ENCODE peak calls at places on chromosome 20, in six cellular contexts. E is EL; U is activated gamma-delta T cell treated with anti-CD3 and anti-CD28 coated beads, Interleukin-2, amount 50 U/mL, for 16 hours; G is fibroblast of the conjunctiva; B is AG08396; K is skeletal muscle cell. A is an unnamed sample.

GRCh38 chr20:48691523-48691922 is 136.3 kb downstream of the PREX1 start:
- DNase-seq in U (no peak), E (no peak), K (no peak), G (no peak), B (no peak), A (no peak)

GRCh38 chr20:40683221-40683893 is 5.7 kb downstream of the MAFB start:
- DNase-seq in E (no peak), U (no peak), K (no peak), G (no peak), B (no peak), A (no peak)

GRCh38 chr20:59810376-59811187 is 122.9 kb downstream of the SYCP2 start:
- DNase-seq in G (no peak), K (no peak), B (no peak), E (no peak), U (no peak), A (no peak)

GRCh38 chr20:63976980-63977391 is 2.5 kb downstream of the SAMD10 start:
- DNase-seq in K (no peak), G (no peak), B (no peak), E (no peak), U (no peak), A (no peak)

GRCh38 chr20:59121714-59122376 is 41.8 kb upstream of the ZNF831 start:
- DNase-seq in E (no peak), K (no peak), G (no peak), B (no peak), U (no peak), A (no peak)

GRCh38 chr20:62021794-62022419 is 43.8 kb downstream of the TAF4 start:
- DNase-seq in B (no peak), U (no peak), K (no peak), G (no peak), E (no peak), A (no peak)

GRCh38 chr20:39289316-39289715 is 327.2 kb downstream of the DHX35 start:
- DNase-seq in B (no peak), U (no peak), K (no peak), G (no peak), E (no peak), A (no peak)

GRCh38 chr20:63686094-63686491 is 10.4 kb upstream of the TNFRSF6B start:
- DNase-seq in K (no peak), B (no peak), U (no peak), E (no peak), G (no peak), A (no peak)

GRCh38 chr20:37971561-37972127 is 61.6 kb downstream of the TTI1 start:
- DNase-seq in E (no peak), G (no peak), K (no peak), B (no peak), U (no peak), A (no peak)

GRCh38 chr20:11182715-11183114 is 508.9 kb upstream of the JAG1 start:
- DNase-seq in E (no peak), U (no peak), G (no peak), K (no peak), B (no peak), A (no peak)

GRCh38 chr20:24782221-24782620 is 166.8 kb upstream of the CST7 start:
- DNase-seq in G (no peak), E (no peak), K (no peak), B (no peak), U (no peak), A (no peak)

GRCh38 chr20:9578584-9578983 is 64.2 kb downstream of the LAMP5 start:
- DNase-seq in E (no peak), K (no peak), B (no peak), G (no peak), U (no peak), A (no peak)

GRCh38 chr20:53343433-53343832 is 250.2 kb downstream of the ZNF217 start:
- DNase-seq in K (no peak), U (no peak), B (no peak), E (no peak), G (no peak), A (no peak)

GRCh38 chr20:11438412-11438811 is 479.3 kb upstream of the BTBD3 start:
- DNase-seq in U (no peak), G (no peak), K (no peak), B (no peak), E (no peak), A (no peak)

GRCh38 chr20:32447136-32448027 is 89.3 kb downstream of the ASXL1 start:
- DNase-seq in G (no peak), U (no peak), B (no peak), K (no peak), E (no peak), A (peak)

GRCh38 chr20:32583581-32584045 is 1.5 kb downstream of the NOL4L start:
- DNase-seq in U (no peak), G (no peak), E (no peak), B (no peak), K (no peak), A (no peak)

GRCh38 chr20:12925214-12925755 is 83.5 kb upstream of the SPTLC3 start:
- DNase-seq in U (no peak), K (peak), E (peak), B (peak), G (peak), A (no peak)

GRCh38 chr20:44418069-44418905 is 57.4 kb upstream of the TTPAL start:
- DNase-seq in B (no peak), G (no peak), K (no peak), U (no peak), E (no peak), A (peak)

GRCh38 chr20:2659547-2659946 is 4.5 kb downstream of the IDH3B start:
- DNase-seq in K (no peak), U (no peak), B (no peak), G (no peak), E (no peak), A (no peak)

GRCh38 chr20:18972251-18972876 is 158.8 kb downstream of the SCP2D1 start:
- DNase-seq in K (no peak), U (no peak), G (no peak), E (no peak), B (no peak), A (no peak)

GRCh38 chr20:38286586-38287502 is 17.1 kb upstream of the BPI start:
- DNase-seq in B (no peak), G (no peak), U (no peak), K (no peak), E (peak), A (no peak)

GRCh38 chr20:3115190-3116107 is 30.9 kb upstream of the AVP start:
- DNase-seq in B (peak), K (no peak), U (no peak), G (peak), E (peak), A (no peak)

GRCh38 chr20:32524871-32525501 is 60.1 kb downstream of the NOL4L start:
- DNase-seq in G (no peak), E (no peak), B (no peak), U (no peak), K (no peak), A (peak)

GRCh38 chr20:37359836-37360235 is 13.9 kb downstream of the SRC start:
- DNase-seq in K (no peak), B (no peak), U (no peak), G (no peak), E (no peak), A (no peak)

GRCh38 chr20:50169329-50169823 is 15.9 kb upstream of the PEDS1 start:
- DNase-seq in K (no peak), G (peak), B (peak), U (peak), E (peak), A (peak)

GRCh38 chr20:35146299-35146921 is 726 bp downstream of the EDEM2 start:
- DNase-seq in E (peak), B (peak), U (no peak), K (no peak), G (no peak), A (no peak)

A was measured in natural killer cell treated with Interleukin-12 subunit alpha and Interleukin-12 subunit beta and Interleukin-15 and Interleukin-18, amount 100 ng/mL, for 72 hours.